ENCODE peak calls at places on chromosomes 3 and 15, in nine cellular contexts. R is retinal pigment epithelial cell; X is transverse colon; E is MCF 10A; M is GM06990; T is CD8-positive, alpha-beta T cell; D is GM10248; F is IMR-90; A is heart right ventricle. P is an unnamed sample.

GRCh38 chr15:101827257-101827656 is 15.3 kb downstream of the OR4F15 start:
- DNase-seq in M (no peak), F (peak; percentile 92), T (no peak), X (no peak), E (no peak), A (no peak), R (no peak), D (no peak), P (no peak)

GRCh38 chr15:70507772-70508351 is 255.5 kb downstream of the UACA start:
- DNase-seq in T (no peak), F (peak; percentile 38), E (peak; percentile 77), A (no peak), D (peak; percentile 53), M (no peak), R (peak; percentile 98), X (no peak), P (no peak)

GRCh38 chr3:5731100-5731499 is 543.6 kb downstream of the EDEM1 start:
- DNase-seq in M (no peak), X (no peak), R (no peak), T (no peak), D (no peak), A (no peak), E (peak; percentile 5), F (no peak), P (no peak)

GRCh38 chr15:66298803-66299251 is 5.5 kb downstream of the DIS3L start:
- DNase-seq in R (no peak), D (no peak), E (no peak), X (no peak), M (no peak), F (no peak), A (no peak), T (no peak), P (no peak)

GRCh38 chr3:48784426-48785120 is 63.1 kb downstream of the PRKAR2A start:
- DNase-seq in R (no peak), T (no peak), A (no peak), D (no peak), X (no peak), M (no peak), F (peak; percentile 88), E (no peak), P (no peak)

GRCh38 chr3:65052101-65052500 is 364.3 kb upstream of the ADAMTS9 start:
- DNase-seq in M (no peak), E (peak; percentile 11), D (no peak), A (no peak), F (no peak), T (no peak), R (no peak), X (no peak), P (no peak)

GRCh38 chr3:43915546-43915945 is 224.8 kb downstream of the ABHD5 start:
- DNase-seq in M (no peak), R (no peak), A (no peak), D (no peak), X (no peak), T (no peak), F (no peak), E (no peak), P (no peak)

GRCh38 chr3:123520656-123521055 is 64.2 kb downstream of the HACD2 start:
- DNase-seq in F (peak; percentile 19), D (no peak), A (no peak), R (no peak), E (no peak), M (no peak), X (no peak), T (no peak), P (no peak)

DNA sequence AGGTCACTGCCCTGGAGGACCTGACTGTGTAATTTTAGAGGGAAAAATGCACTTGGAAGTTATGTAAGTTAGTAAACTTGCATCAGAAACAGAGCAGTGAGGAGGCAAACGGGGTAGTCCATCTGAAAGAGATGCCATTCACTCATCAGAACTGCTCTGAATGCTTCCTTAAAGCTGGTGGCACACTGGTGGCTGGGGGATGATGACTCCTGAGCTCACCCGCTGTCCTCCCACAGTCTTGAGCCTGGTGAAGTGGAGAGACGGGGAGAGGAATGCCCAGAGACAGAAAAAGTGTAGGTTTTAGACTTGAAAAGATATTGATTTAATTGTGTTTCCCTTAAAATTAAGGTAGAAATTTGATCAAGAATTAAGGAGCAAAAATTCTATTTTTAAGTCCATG is 46.5 kb upstream of the LARS2 start:
- DNase-seq in X (no peak), A (no peak), T (no peak), M (no peak), D (no peak), E (no peak), F (no peak), R (no peak), P (no peak)
- TF ChIP-seq CTCF in X (no peak), A (no peak), T (no peak), M (no peak), D (no peak), E (no peak), F (no peak), R (no peak), P (no peak)

DNA sequence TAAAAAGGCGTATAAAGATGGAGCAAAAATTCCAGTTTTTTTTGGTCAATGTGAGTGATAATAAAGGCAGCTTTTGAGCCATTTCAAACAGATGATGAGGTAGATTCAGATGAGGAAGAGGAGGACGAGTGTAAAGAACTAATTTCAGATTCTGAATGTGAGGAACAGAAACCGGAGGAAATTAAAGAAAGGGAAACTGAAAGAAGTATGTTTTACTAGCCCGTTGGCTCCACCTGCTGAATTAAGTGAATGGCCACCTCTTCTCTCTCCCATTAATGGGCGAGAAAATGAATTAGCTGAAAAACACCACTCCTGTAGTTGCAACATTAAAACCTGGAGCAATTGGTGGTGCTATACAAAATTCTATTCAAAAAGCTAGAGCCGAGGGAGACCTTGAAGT is 55.4 kb downstream of the CYP19A1 start:
- DNase-seq in D (peak; percentile 31), X (no peak), F (no peak), E (peak; percentile 20), R (no peak), M (peak; percentile 16), T (no peak), A (no peak), P (no peak)
- TF ChIP-seq CTCF in D (peak; percentile 51), X (no peak), F (no peak), E (peak; percentile 24), R (no peak), M (peak; percentile 38), T (no peak), A (no peak), P (no peak)

GRCh38 chr3:52511509-52511908 is 16.4 kb downstream of the STAB1 start:
- DNase-seq in R (no peak), D (no peak), X (no peak), E (no peak), A (no peak), M (no peak), T (no peak), F (no peak), P (no peak)
- TF ChIP-seq CTCF in R (no peak), D (no peak), X (no peak), E (no peak), A (no peak), M (no peak), T (no peak), F (no peak), P (no peak)

DNA sequence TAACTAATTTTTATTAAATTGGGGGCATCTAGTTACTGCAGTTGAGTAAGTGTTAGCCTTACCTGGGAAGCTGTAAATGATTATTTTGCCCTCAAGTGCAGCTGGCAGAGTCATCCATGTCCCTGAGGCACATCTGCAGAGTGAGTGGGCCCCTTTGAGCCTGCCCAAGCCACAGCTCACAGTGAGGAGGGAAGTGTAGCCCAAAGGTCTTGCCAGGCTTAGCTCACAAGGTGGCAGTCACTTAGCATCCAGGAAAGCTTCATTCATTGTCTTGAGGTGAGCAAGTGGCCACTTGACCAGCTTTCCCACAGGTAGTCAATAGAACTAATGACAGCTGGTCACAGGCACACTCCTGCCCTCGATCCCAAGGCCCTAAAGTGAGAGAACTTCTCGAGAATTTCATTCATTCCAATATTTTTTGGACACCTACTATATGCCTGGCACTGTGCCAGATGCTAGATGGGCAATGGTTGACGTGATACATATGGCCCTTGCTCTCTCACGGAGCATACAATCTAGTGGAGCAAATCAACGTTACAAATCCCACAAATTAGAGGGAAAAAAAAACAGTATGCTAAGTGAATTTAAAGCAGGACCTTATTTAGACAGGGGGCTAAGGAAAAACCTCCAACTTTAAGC is 163.3 kb upstream of the IL12A start:
- DNase-seq in R (no peak), M (no peak), X (no peak), A (no peak), E (peak; percentile 50), F (no peak), D (no peak), T (no peak), P (no peak)
- TF ChIP-seq CTCF in R (no peak), M (no peak), X (no peak), A (peak; percentile 11), E (no peak), F (no peak), D (no peak), T (no peak), P (no peak)

GRCh38 chr15:99634576-99634975 is 68.8 kb downstream of the MEF2A start:
- DNase-seq in R (no peak), T (no peak), E (no peak), F (no peak), A (no peak), D (no peak), X (no peak), M (no peak), P (no peak)

GRCh38 chr15:99631256-99631655 is 65.5 kb downstream of the MEF2A start:
- DNase-seq in A (no peak), D (peak; percentile 53), M (peak; percentile 61), F (no peak), T (no peak), R (no peak), X (peak; percentile 20), E (no peak), P (no peak)

GRCh38 chr15:99630607-99631131 is 64.9 kb downstream of the MEF2A start:
- DNase-seq in D (no peak), R (no peak), T (no peak), X (no peak), M (no peak), F (no peak), E (no peak), A (no peak), P (no peak)

GRCh38 chr15:99633655-99634054 is 67.9 kb downstream of the MEF2A start:
- DNase-seq in R (no peak), D (no peak), E (no peak), M (no peak), A (no peak), T (no peak), X (no peak), F (no peak), P (no peak)

GRCh38 chr15:99632521-99632920 is 66.7 kb downstream of the MEF2A start:
- DNase-seq in T (no peak), A (no peak), M (no peak), F (peak; percentile 61), E (no peak), X (no peak), D (no peak), R (no peak), P (no peak)
- TF ChIP-seq CTCF in T (no peak), A (no peak), M (no peak), F (no peak), E (no peak), X (no peak), D (no peak), R (no peak), P (no peak)